ENCODE peak calls at places on chromosomes 11 and 22, in ten cellular contexts. X, F, J, C, B, K, R, L, Z and E are unnamed samples.

GRCh38 chr11:104774578-104774977 is 123.7 kb downstream of the CASP12 start:
- DNase-seq in R (no peak), J (no peak), X (no peak), Z (no peak), L (no peak), F (no peak), C (no peak), K (no peak), B (no peak), E (no peak)

GRCh38 chr22:46413725-46414379 is 78.3 kb downstream of the TRMU start:
- DNase-seq in R (no peak), B (no peak), J (no peak), Z (no peak), F (no peak), L (no peak), C (no peak), K (no peak), X (no peak), E (no peak)

GRCh38 chr11:94746721-94747120 is 21.4 kb upstream of the AMOTL1 start:
- DNase-seq in L (no peak), B (peak), K (no peak), F (no peak), X (no peak), J (no peak), Z (no peak), R (no peak), C (no peak), E (no peak)

GRCh38 chr11:892106-892505 is 18.5 kb downstream of the CHID1 start:
- DNase-seq in K (no peak), F (peak), R (no peak), J (no peak), L (no peak), Z (no peak), C (no peak), X (no peak), B (no peak), E (no peak)

GRCh38 chr22:23498811-23499798 is 81.0 kb downstream of the IGLL1 start:
- DNase-seq in Z (no peak), L (no peak), X (no peak), K (peak), F (no peak), J (peak), B (no peak), C (no peak), R (no peak), E (no peak)

GRCh38 chr11:133515075-133515474 is 17.2 kb downstream of the OPCML start:
- DNase-seq in J (no peak), Z (no peak), L (no peak), F (no peak), R (no peak), K (no peak), C (no peak), X (no peak), B (no peak), E (no peak)

GRCh38 chr11:60951909-60952741 is at the start of gene SLC15A3:
- DNase-seq in Z (peak), J (peak), F (peak), R (no peak), B (no peak), X (peak), C (no peak), L (no peak), K (peak), E (peak)

GRCh38 chr11:116694017-116694725 is 78.6 kb downstream of the BUD13 start:
- DNase-seq in B (no peak), X (no peak), K (no peak), Z (no peak), F (no peak), L (peak), C (no peak), J (no peak), R (no peak), E (no peak)

GRCh38 chr11:116529681-116530080 is 243.1 kb downstream of the BUD13 start:
- DNase-seq in X (no peak), R (no peak), B (no peak), L (no peak), J (no peak), C (no peak), F (no peak), K (no peak), Z (no peak), E (no peak)

GRCh38 chr11:87361891-87362290 is 324.2 kb downstream of the TMEM135 start:
- DNase-seq in B (no peak), F (no peak), R (no peak), X (no peak), L (no peak), Z (no peak), K (no peak), J (no peak), C (no peak), E (no peak)

GRCh38 chr22:29105468-29105867 is 32.6 kb downstream of the KREMEN1 start:
- DNase-seq in L (no peak), F (no peak), B (no peak), R (no peak), X (no peak), J (no peak), Z (no peak), C (no peak), K (no peak), E (no peak)

GRCh38 chr11:125724125-125724524 is 22.0 kb upstream of the PATE1 start:
- DNase-seq in Z (peak), F (peak), C (peak), X (no peak), L (no peak), J (no peak), B (no peak), R (no peak), K (no peak), E (no peak)

DNA sequence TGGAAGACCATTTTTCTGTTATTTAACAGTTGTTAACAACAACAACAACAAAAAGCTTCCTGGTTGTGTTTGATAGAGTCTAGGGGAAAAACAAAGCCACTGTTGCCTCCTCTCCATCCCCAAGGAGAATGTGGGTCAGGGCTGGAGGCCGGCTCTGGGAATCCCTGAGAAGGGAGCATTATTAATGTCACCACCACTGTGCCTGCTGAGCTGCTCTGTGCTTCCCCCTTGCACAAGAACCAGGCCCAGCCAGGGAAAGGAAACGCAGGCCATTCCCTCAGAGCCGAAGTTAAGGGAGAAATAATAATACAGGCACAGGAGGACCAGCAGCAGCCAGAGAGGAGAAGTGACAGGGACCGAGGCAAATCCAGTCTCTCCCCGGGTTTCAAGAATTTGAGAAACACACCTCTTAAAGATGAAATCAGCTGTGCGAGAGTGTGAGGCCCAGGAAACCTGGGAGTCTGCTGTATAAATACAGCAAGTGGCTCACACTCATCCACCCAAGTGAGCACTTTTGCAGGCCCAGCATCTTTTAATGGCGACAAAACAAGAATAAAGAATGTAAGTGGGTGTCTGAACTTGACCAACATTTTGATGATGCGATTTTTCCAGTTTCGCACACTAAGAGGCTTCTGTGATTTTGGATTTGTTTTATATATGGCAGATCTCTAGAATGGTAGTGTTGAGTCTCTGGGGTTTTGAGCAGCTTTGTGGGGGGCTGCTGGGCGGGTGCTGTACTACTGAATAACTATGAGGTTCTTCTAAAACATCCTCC is 539.2 kb downstream of the NTM start:
- DNase-seq in C (no peak), K (no peak), B (no peak), L (no peak), J (no peak), R (no peak), X (no peak), F (no peak), Z (no peak), E (no peak)
- H3K4me3 ChIP-seq in C (no peak), K (no peak), B (no peak), L (peak), J (no peak), R (no peak), X (peak), F (peak), Z (no peak), E (no peak)

GRCh38 chr11:73335204-73335923 is 27.3 kb downstream of the ARHGEF17 start:
- DNase-seq in R (peak), L (no peak), B (peak), F (peak), X (peak), J (peak), K (peak), C (peak), Z (peak), E (no peak)

GRCh38 chr11:73333173-73333572 is 25.1 kb downstream of the ARHGEF17 start:
- DNase-seq in Z (no peak), R (no peak), K (no peak), F (no peak), X (no peak), L (no peak), C (no peak), B (no peak), J (no peak), E (no peak)

GRCh38 chr11:73333626-73334199 is 25.6 kb downstream of the ARHGEF17 start:
- DNase-seq in F (no peak), J (no peak), L (no peak), X (no peak), C (no peak), Z (peak), R (no peak), B (no peak), K (no peak), E (no peak)

GRCh38 chr11:73331138-73331916 is 23.3 kb downstream of the ARHGEF17 start:
- DNase-seq in K (no peak), X (no peak), L (no peak), B (no peak), Z (no peak), J (no peak), F (peak), R (peak), C (peak), E (no peak)

GRCh38 chr11:73334244-73335203 is 26.4 kb downstream of the ARHGEF17 start:
- DNase-seq in L (no peak), J (peak), K (no peak), Z (peak), X (peak), F (no peak), C (peak), R (peak), B (no peak), E (no peak)
- TF ChIP-seq POLR2AphosphoS5 in L (peak), J (peak), K (no peak), Z (peak), X (no peak), F (no peak), C (no peak), R (no peak), B (peak), E (no peak)

GRCh38 chr22:38824587-38824986 is 19.2 kb downstream of the NPTXR start:
- DNase-seq in B (no peak), F (peak), Z (peak), C (peak), R (peak), K (no peak), L (no peak), X (peak), J (peak), E (peak)
- TF ChIP-seq CTCF in B (no peak), F (peak), Z (peak), C (peak), R (peak), K (no peak), L (no peak), X (no peak), J (peak), E (no peak)

DNA sequence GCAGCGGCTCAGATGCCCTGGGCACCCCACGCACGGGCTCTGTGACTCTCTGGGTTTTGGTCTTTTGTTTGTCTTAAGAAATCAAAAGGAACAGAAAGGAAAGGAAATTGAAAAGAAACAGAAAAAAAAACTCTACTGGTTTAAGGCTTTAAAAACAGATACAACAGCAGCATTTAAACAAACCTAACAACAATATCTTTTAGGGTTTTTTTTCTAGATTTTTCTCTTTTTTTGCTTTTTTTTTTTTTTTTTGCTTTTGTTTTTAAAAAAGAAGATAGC is 17.2 kb downstream of the SLC22A12 start:
- DNase-seq in L (no peak), K (no peak), X (no peak), J (no peak), C (no peak), R (no peak), F (no peak), B (no peak), Z (no peak), E (no peak)
- H3K4me3 ChIP-seq in L (peak), K (no peak), X (peak), J (peak), C (no peak), R (no peak), F (peak), B (no peak), Z (no peak), E (no peak)

GRCh38 chr11:37613031-37613430 is 1015.0 kb upstream of the RAG2 start:
- DNase-seq in J (no peak), B (no peak), F (no peak), Z (no peak), X (no peak), C (no peak), R (no peak), K (no peak), L (no peak), E (no peak)

DNA sequence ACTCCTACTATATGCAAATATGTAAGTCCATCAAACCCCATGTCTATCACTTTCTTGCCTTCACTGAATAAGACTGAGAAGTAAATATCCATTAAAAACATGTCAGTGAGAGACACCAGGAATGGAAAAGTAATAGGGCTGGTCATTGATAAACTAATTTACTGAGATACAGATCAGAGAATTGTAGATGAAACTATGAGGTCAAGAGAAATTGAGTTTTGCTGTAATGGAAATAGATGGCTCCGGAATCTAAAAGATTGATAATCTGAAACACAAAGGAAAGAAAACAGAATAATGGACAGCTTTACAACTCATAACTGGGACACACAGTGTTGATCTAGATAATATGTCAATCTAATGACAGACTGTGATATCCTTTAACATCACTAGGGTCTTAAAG is 1018.3 kb upstream of the RAG2 start:
- DNase-seq in C (no peak), J (no peak), Z (no peak), K (no peak), L (no peak), R (no peak), X (no peak), B (no peak), F (no peak), E (no peak)
- TF ChIP-seq POLR2AphosphoS5 in C (no peak), J (no peak), Z (no peak), K (no peak), L (no peak), R (no peak), X (no peak), B (no peak), F (no peak), E (no peak)

GRCh38 chr11:62171261-62171723 is 18.7 kb upstream of the SCGB1D1 start:
- DNase-seq in L (peak), C (peak), F (peak), X (peak), Z (peak), J (peak), B (peak), K (no peak), R (peak), E (peak)
- TF ChIP-seq CTCF in L (peak), C (peak), F (peak), X (peak), Z (peak), J (peak), B (no peak), K (peak), R (peak), E (peak)